ENCODE peak calls at places on chromosomes 11 and 22, in nine cellular contexts. One of them, this sample, is unnamed.
A peak's percentile ranks its signal among the peaks of the same experiment; 100 is the strongest.

GRCh38 chr11:85595285-85595884 is 31.8 kb downstream of the DLG2 start:
- DNase-seq in NCI-H1105 treated with DMSO at 0.1 percent for 48 hours: peak; percentile 61
- DNase-seq in GM19239: no peak
- DNase-seq in stimulated activated CD4-positive, alpha-beta T cell treated with anti-CD3 and anti-CD28 coated beads, Interleukin-4, amount 100 ng/mL, for 48 hours: no peak
- DNase-seq in breast epithelium: no peak
- DNase-seq in NCI-H1092 treated with DMSO at 0.1 percent for 48 hours: peak; percentile 49
- DNase-seq in EL: peak; percentile 54
- DNase-seq in CD4-positive, alpha-beta memory T cell: peak; percentile 63
- DNase-seq in stimulated activated CD8-positive, alpha-beta memory T cell treated with anti-CD3 and anti-CD28 coated beads, Interleukin-2, amount 100 ng/mL, for 1 hour: no peak
- DNase-seq in this sample: no peak

GRCh38 chr22:48488149-48488551 is 1339.5 kb downstream of the BRD1 start:
- DNase-seq in NCI-H1105 treated with DMSO at 0.1 percent for 48 hours: no peak
- DNase-seq in breast epithelium: peak; percentile 31
- DNase-seq in EL: no peak
- DNase-seq in stimulated activated CD4-positive, alpha-beta T cell treated with anti-CD3 and anti-CD28 coated beads, Interleukin-4, amount 100 ng/mL, for 48 hours: no peak
- DNase-seq in stimulated activated CD8-positive, alpha-beta memory T cell treated with anti-CD3 and anti-CD28 coated beads, Interleukin-2, amount 100 ng/mL, for 1 hour: no peak
- DNase-seq in GM19239: no peak
- DNase-seq in NCI-H1092 treated with DMSO at 0.1 percent for 48 hours: no peak
- DNase-seq in CD4-positive, alpha-beta memory T cell: no peak
- DNase-seq in this sample: no peak

GRCh38 chr11:827861-828167 is at the start of gene CRACR2B:
- DNase-seq in stimulated activated CD4-positive, alpha-beta T cell treated with anti-CD3 and anti-CD28 coated beads, Interleukin-4, amount 100 ng/mL, for 48 hours: no peak
- DNase-seq in GM19239: no peak
- DNase-seq in breast epithelium: no peak
- DNase-seq in NCI-H1092 treated with DMSO at 0.1 percent for 48 hours: no peak
- DNase-seq in CD4-positive, alpha-beta memory T cell: no peak
- DNase-seq in stimulated activated CD8-positive, alpha-beta memory T cell treated with anti-CD3 and anti-CD28 coated beads, Interleukin-2, amount 100 ng/mL, for 1 hour: no peak
- DNase-seq in EL: no peak
- DNase-seq in NCI-H1105 treated with DMSO at 0.1 percent for 48 hours: no peak
- DNase-seq in this sample: no peak

GRCh38 chr11:34208266-34209135 is 103.1 kb downstream of the NAT10 start:
- DNase-seq in NCI-H1092 treated with DMSO at 0.1 percent for 48 hours: no peak
- DNase-seq in breast epithelium: no peak
- DNase-seq in CD4-positive, alpha-beta memory T cell: no peak
- DNase-seq in stimulated activated CD4-positive, alpha-beta T cell treated with anti-CD3 and anti-CD28 coated beads, Interleukin-4, amount 100 ng/mL, for 48 hours: no peak
- DNase-seq in stimulated activated CD8-positive, alpha-beta memory T cell treated with anti-CD3 and anti-CD28 coated beads, Interleukin-2, amount 100 ng/mL, for 1 hour: no peak
- DNase-seq in GM19239: no peak
- DNase-seq in EL: peak; percentile 27
- DNase-seq in NCI-H1105 treated with DMSO at 0.1 percent for 48 hours: no peak
- DNase-seq in this sample: no peak

GRCh38 chr22:29633514-29634312 is 30.3 kb downstream of the NF2 start:
- DNase-seq in CD4-positive, alpha-beta memory T cell: no peak
- DNase-seq in stimulated activated CD8-positive, alpha-beta memory T cell treated with anti-CD3 and anti-CD28 coated beads, Interleukin-2, amount 100 ng/mL, for 1 hour: no peak
- DNase-seq in breast epithelium: no peak
- DNase-seq in stimulated activated CD4-positive, alpha-beta T cell treated with anti-CD3 and anti-CD28 coated beads, Interleukin-4, amount 100 ng/mL, for 48 hours: no peak
- DNase-seq in GM19239: no peak
- DNase-seq in EL: no peak
- DNase-seq in NCI-H1105 treated with DMSO at 0.1 percent for 48 hours: no peak
- DNase-seq in NCI-H1092 treated with DMSO at 0.1 percent for 48 hours: no peak
- DNase-seq in this sample: no peak

GRCh38 chr22:29157759-29158535 is 47.7 kb upstream of the EMID1 start:
- DNase-seq in GM19239: no peak
- DNase-seq in stimulated activated CD8-positive, alpha-beta memory T cell treated with anti-CD3 and anti-CD28 coated beads, Interleukin-2, amount 100 ng/mL, for 1 hour: no peak
- DNase-seq in stimulated activated CD4-positive, alpha-beta T cell treated with anti-CD3 and anti-CD28 coated beads, Interleukin-4, amount 100 ng/mL, for 48 hours: no peak
- DNase-seq in CD4-positive, alpha-beta memory T cell: no peak
- DNase-seq in NCI-H1105 treated with DMSO at 0.1 percent for 48 hours: no peak
- DNase-seq in EL: no peak
- DNase-seq in NCI-H1092 treated with DMSO at 0.1 percent for 48 hours: no peak
- DNase-seq in breast epithelium: no peak
- DNase-seq in this sample: no peak

GRCh38 chr11:17014774-17015638 is 792 bp upstream of the PLEKHA7 start:
- DNase-seq in NCI-H1105 treated with DMSO at 0.1 percent for 48 hours: peak; percentile 53
- DNase-seq in stimulated activated CD8-positive, alpha-beta memory T cell treated with anti-CD3 and anti-CD28 coated beads, Interleukin-2, amount 100 ng/mL, for 1 hour: no peak
- DNase-seq in GM19239: peak; percentile 67
- DNase-seq in CD4-positive, alpha-beta memory T cell: peak; percentile 36
- DNase-seq in breast epithelium: no peak
- DNase-seq in EL: peak; percentile 13
- DNase-seq in stimulated activated CD4-positive, alpha-beta T cell treated with anti-CD3 and anti-CD28 coated beads, Interleukin-4, amount 100 ng/mL, for 48 hours: no peak
- DNase-seq in NCI-H1092 treated with DMSO at 0.1 percent for 48 hours: peak; percentile 68
- DNase-seq in this sample: no peak

GRCh38 chr22:18091478-18091877 is 13.7 kb downstream of the PEX26 start:
- DNase-seq in GM19239: no peak
- DNase-seq in stimulated activated CD4-positive, alpha-beta T cell treated with anti-CD3 and anti-CD28 coated beads, Interleukin-4, amount 100 ng/mL, for 48 hours: no peak
- DNase-seq in NCI-H1105 treated with DMSO at 0.1 percent for 48 hours: no peak
- DNase-seq in CD4-positive, alpha-beta memory T cell: no peak
- DNase-seq in NCI-H1092 treated with DMSO at 0.1 percent for 48 hours: no peak
- DNase-seq in EL: no peak
- DNase-seq in breast epithelium: no peak
- DNase-seq in stimulated activated CD8-positive, alpha-beta memory T cell treated with anti-CD3 and anti-CD28 coated beads, Interleukin-2, amount 100 ng/mL, for 1 hour: no peak
- DNase-seq in this sample: no peak

GRCh38 chr22:44002324-44002723 is 21.8 kb upstream of the PARVB start:
- DNase-seq in GM19239: no peak
- DNase-seq in breast epithelium: no peak
- DNase-seq in NCI-H1105 treated with DMSO at 0.1 percent for 48 hours: no peak
- DNase-seq in CD4-positive, alpha-beta memory T cell: no peak
- DNase-seq in EL: no peak
- DNase-seq in NCI-H1092 treated with DMSO at 0.1 percent for 48 hours: no peak
- DNase-seq in stimulated activated CD8-positive, alpha-beta memory T cell treated with anti-CD3 and anti-CD28 coated beads, Interleukin-2, amount 100 ng/mL, for 1 hour: no peak
- DNase-seq in stimulated activated CD4-positive, alpha-beta T cell treated with anti-CD3 and anti-CD28 coated beads, Interleukin-4, amount 100 ng/mL, for 48 hours: no peak
- DNase-seq in this sample: no peak

GRCh38 chr22:40472579-40472978 is 102.2 kb downstream of the SGSM3 start:
- DNase-seq in NCI-H1105 treated with DMSO at 0.1 percent for 48 hours: no peak
- DNase-seq in NCI-H1092 treated with DMSO at 0.1 percent for 48 hours: no peak
- DNase-seq in stimulated activated CD8-positive, alpha-beta memory T cell treated with anti-CD3 and anti-CD28 coated beads, Interleukin-2, amount 100 ng/mL, for 1 hour: no peak
- DNase-seq in EL: no peak
- DNase-seq in CD4-positive, alpha-beta memory T cell: no peak
- DNase-seq in GM19239: no peak
- DNase-seq in breast epithelium: no peak
- DNase-seq in stimulated activated CD4-positive, alpha-beta T cell treated with anti-CD3 and anti-CD28 coated beads, Interleukin-4, amount 100 ng/mL, for 48 hours: no peak
- DNase-seq in this sample: no peak

GRCh38 chr11:67423466-67423865 is 4.8 kb upstream of the RPS6KB2 start:
- DNase-seq in EL: no peak
- DNase-seq in stimulated activated CD4-positive, alpha-beta T cell treated with anti-CD3 and anti-CD28 coated beads, Interleukin-4, amount 100 ng/mL, for 48 hours: no peak
- DNase-seq in stimulated activated CD8-positive, alpha-beta memory T cell treated with anti-CD3 and anti-CD28 coated beads, Interleukin-2, amount 100 ng/mL, for 1 hour: no peak
- DNase-seq in GM19239: no peak
- DNase-seq in breast epithelium: no peak
- DNase-seq in NCI-H1105 treated with DMSO at 0.1 percent for 48 hours: no peak
- DNase-seq in NCI-H1092 treated with DMSO at 0.1 percent for 48 hours: no peak
- DNase-seq in CD4-positive, alpha-beta memory T cell: no peak
- DNase-seq in this sample: no peak

GRCh38 chr11:64409278-64409677 is 50.3 kb downstream of the RPS6KA4 start:
- DNase-seq in CD4-positive, alpha-beta memory T cell: no peak
- DNase-seq in stimulated activated CD8-positive, alpha-beta memory T cell treated with anti-CD3 and anti-CD28 coated beads, Interleukin-2, amount 100 ng/mL, for 1 hour: no peak
- DNase-seq in NCI-H1105 treated with DMSO at 0.1 percent for 48 hours: no peak
- DNase-seq in GM19239: no peak
- DNase-seq in NCI-H1092 treated with DMSO at 0.1 percent for 48 hours: no peak
- DNase-seq in stimulated activated CD4-positive, alpha-beta T cell treated with anti-CD3 and anti-CD28 coated beads, Interleukin-4, amount 100 ng/mL, for 48 hours: no peak
- DNase-seq in breast epithelium: no peak
- DNase-seq in EL: no peak
- DNase-seq in this sample: no peak

GRCh38 chr11:3161720-3162409 is 3.2 kb downstream of the OSBPL5 start:
- DNase-seq in NCI-H1105 treated with DMSO at 0.1 percent for 48 hours: no peak
- DNase-seq in GM19239: no peak
- DNase-seq in stimulated activated CD4-positive, alpha-beta T cell treated with anti-CD3 and anti-CD28 coated beads, Interleukin-4, amount 100 ng/mL, for 48 hours: no peak
- DNase-seq in stimulated activated CD8-positive, alpha-beta memory T cell treated with anti-CD3 and anti-CD28 coated beads, Interleukin-2, amount 100 ng/mL, for 1 hour: no peak
- DNase-seq in CD4-positive, alpha-beta memory T cell: no peak
- DNase-seq in EL: no peak
- DNase-seq in NCI-H1092 treated with DMSO at 0.1 percent for 48 hours: no peak
- DNase-seq in breast epithelium: no peak
- DNase-seq in this sample: no peak

GRCh38 chr22:40855104-40855959 is 1.1 kb downstream of the ST13 start:
- DNase-seq in CD4-positive, alpha-beta memory T cell: peak; percentile 24
- DNase-seq in NCI-H1105 treated with DMSO at 0.1 percent for 48 hours: peak; percentile 48
- DNase-seq in breast epithelium: no peak
- DNase-seq in stimulated activated CD8-positive, alpha-beta memory T cell treated with anti-CD3 and anti-CD28 coated beads, Interleukin-2, amount 100 ng/mL, for 1 hour: no peak
- DNase-seq in NCI-H1092 treated with DMSO at 0.1 percent for 48 hours: peak; percentile 23
- DNase-seq in EL: peak; percentile 34
- DNase-seq in GM19239: no peak
- DNase-seq in stimulated activated CD4-positive, alpha-beta T cell treated with anti-CD3 and anti-CD28 coated beads, Interleukin-4, amount 100 ng/mL, for 48 hours: no peak
- DNase-seq in this sample: no peak

GRCh38 chr11:121416909-121417567 is 35.1 kb upstream of the SORL1 start:
- DNase-seq in breast epithelium: peak; percentile 77
- DNase-seq in CD4-positive, alpha-beta memory T cell: peak; percentile 64
- DNase-seq in EL: peak; percentile 62
- DNase-seq in stimulated activated CD4-positive, alpha-beta T cell treated with anti-CD3 and anti-CD28 coated beads, Interleukin-4, amount 100 ng/mL, for 48 hours: peak; percentile 27
- DNase-seq in stimulated activated CD8-positive, alpha-beta memory T cell treated with anti-CD3 and anti-CD28 coated beads, Interleukin-2, amount 100 ng/mL, for 1 hour: no peak
- DNase-seq in GM19239: no peak
- DNase-seq in NCI-H1092 treated with DMSO at 0.1 percent for 48 hours: no peak
- DNase-seq in NCI-H1105 treated with DMSO at 0.1 percent for 48 hours: peak; percentile 47
- DNase-seq in this sample: peak; percentile 73

GRCh38 chr11:48154162-48154561 is 62.4 kb upstream of the OR4B1 start:
- DNase-seq in stimulated activated CD8-positive, alpha-beta memory T cell treated with anti-CD3 and anti-CD28 coated beads, Interleukin-2, amount 100 ng/mL, for 1 hour: no peak
- DNase-seq in stimulated activated CD4-positive, alpha-beta T cell treated with anti-CD3 and anti-CD28 coated beads, Interleukin-4, amount 100 ng/mL, for 48 hours: no peak
- DNase-seq in CD4-positive, alpha-beta memory T cell: no peak
- DNase-seq in GM19239: no peak
- DNase-seq in breast epithelium: no peak
- DNase-seq in NCI-H1092 treated with DMSO at 0.1 percent for 48 hours: no peak
- DNase-seq in NCI-H1105 treated with DMSO at 0.1 percent for 48 hours: no peak
- DNase-seq in EL: peak; percentile 49
- DNase-seq in this sample: no peak

GRCh38 chr11:19076744-19077589 is 16.4 kb upstream of the MRGPRX2 start:
- DNase-seq in EL: peak; percentile 55
- DNase-seq in GM19239: peak; percentile 36
- DNase-seq in NCI-H1105 treated with DMSO at 0.1 percent for 48 hours: peak; percentile 49
- DNase-seq in stimulated activated CD8-positive, alpha-beta memory T cell treated with anti-CD3 and anti-CD28 coated beads, Interleukin-2, amount 100 ng/mL, for 1 hour: peak; percentile 28
- DNase-seq in breast epithelium: no peak
- DNase-seq in stimulated activated CD4-positive, alpha-beta T cell treated with anti-CD3 and anti-CD28 coated beads, Interleukin-4, amount 100 ng/mL, for 48 hours: peak; percentile 59
- DNase-seq in NCI-H1092 treated with DMSO at 0.1 percent for 48 hours: peak; percentile 49
- DNase-seq in CD4-positive, alpha-beta memory T cell: peak; percentile 34
- DNase-seq in this sample: no peak

GRCh38 chr22:25205847-25206246 is 6.2 kb downstream of the CRYBB3 start:
- DNase-seq in CD4-positive, alpha-beta memory T cell: no peak
- DNase-seq in GM19239: no peak
- DNase-seq in EL: no peak
- DNase-seq in stimulated activated CD4-positive, alpha-beta T cell treated with anti-CD3 and anti-CD28 coated beads, Interleukin-4, amount 100 ng/mL, for 48 hours: no peak
- DNase-seq in breast epithelium: no peak
- DNase-seq in stimulated activated CD8-positive, alpha-beta memory T cell treated with anti-CD3 and anti-CD28 coated beads, Interleukin-2, amount 100 ng/mL, for 1 hour: no peak
- DNase-seq in NCI-H1105 treated with DMSO at 0.1 percent for 48 hours: no peak
- DNase-seq in NCI-H1092 treated with DMSO at 0.1 percent for 48 hours: no peak
- DNase-seq in this sample: no peak

GRCh38 chr11:69326622-69327219 is 32.8 kb downstream of the MYEOV start:
- DNase-seq in GM19239: no peak
- DNase-seq in NCI-H1092 treated with DMSO at 0.1 percent for 48 hours: no peak
- DNase-seq in CD4-positive, alpha-beta memory T cell: no peak
- DNase-seq in breast epithelium: no peak
- DNase-seq in NCI-H1105 treated with DMSO at 0.1 percent for 48 hours: no peak
- DNase-seq in EL: no peak
- DNase-seq in stimulated activated CD4-positive, alpha-beta T cell treated with anti-CD3 and anti-CD28 coated beads, Interleukin-4, amount 100 ng/mL, for 48 hours: no peak
- DNase-seq in stimulated activated CD8-positive, alpha-beta memory T cell treated with anti-CD3 and anti-CD28 coated beads, Interleukin-2, amount 100 ng/mL, for 1 hour: no peak
- DNase-seq in this sample: no peak

GRCh38 chr11:120781486-120782120 is 242.3 kb upstream of the TBCEL start:
- DNase-seq in NCI-H1092 treated with DMSO at 0.1 percent for 48 hours: no peak
- DNase-seq in NCI-H1105 treated with DMSO at 0.1 percent for 48 hours: no peak
- DNase-seq in GM19239: no peak
- DNase-seq in CD4-positive, alpha-beta memory T cell: no peak
- DNase-seq in breast epithelium: no peak
- DNase-seq in stimulated activated CD4-positive, alpha-beta T cell treated with anti-CD3 and anti-CD28 coated beads, Interleukin-4, amount 100 ng/mL, for 48 hours: no peak
- DNase-seq in EL: no peak
- DNase-seq in stimulated activated CD8-positive, alpha-beta memory T cell treated with anti-CD3 and anti-CD28 coated beads, Interleukin-2, amount 100 ng/mL, for 1 hour: no peak
- DNase-seq in this sample: no peak

GRCh38 chr11:70067591-70068341 is 10.4 kb upstream of the ANO1 start:
- DNase-seq in CD4-positive, alpha-beta memory T cell: no peak
- DNase-seq in breast epithelium: no peak
- DNase-seq in stimulated activated CD4-positive, alpha-beta T cell treated with anti-CD3 and anti-CD28 coated beads, Interleukin-4, amount 100 ng/mL, for 48 hours: no peak
- DNase-seq in stimulated activated CD8-positive, alpha-beta memory T cell treated with anti-CD3 and anti-CD28 coated beads, Interleukin-2, amount 100 ng/mL, for 1 hour: no peak
- DNase-seq in NCI-H1092 treated with DMSO at 0.1 percent for 48 hours: peak; percentile 48
- DNase-seq in GM19239: no peak
- DNase-seq in EL: no peak
- DNase-seq in NCI-H1105 treated with DMSO at 0.1 percent for 48 hours: peak; percentile 30
- DNase-seq in this sample: no peak

GRCh38 chr22:19290400-19291217 is 910 bp downstream of the CLTCL1 start:
- DNase-seq in stimulated activated CD4-positive, alpha-beta T cell treated with anti-CD3 and anti-CD28 coated beads, Interleukin-4, amount 100 ng/mL, for 48 hours: no peak
- DNase-seq in CD4-positive, alpha-beta memory T cell: peak; percentile 16
- DNase-seq in GM19239: no peak
- DNase-seq in stimulated activated CD8-positive, alpha-beta memory T cell treated with anti-CD3 and anti-CD28 coated beads, Interleukin-2, amount 100 ng/mL, for 1 hour: no peak
- DNase-seq in NCI-H1105 treated with DMSO at 0.1 percent for 48 hours: no peak
- DNase-seq in NCI-H1092 treated with DMSO at 0.1 percent for 48 hours: peak; percentile 21
- DNase-seq in EL: peak; percentile 21
- DNase-seq in breast epithelium: no peak
- DNase-seq in this sample: no peak

GRCh38 chr11:97280347-97280746 is 890.5 kb downstream of the JRKL start:
- DNase-seq in NCI-H1105 treated with DMSO at 0.1 percent for 48 hours: no peak
- DNase-seq in stimulated activated CD4-positive, alpha-beta T cell treated with anti-CD3 and anti-CD28 coated beads, Interleukin-4, amount 100 ng/mL, for 48 hours: no peak
- DNase-seq in EL: no peak
- DNase-seq in breast epithelium: no peak
- DNase-seq in stimulated activated CD8-positive, alpha-beta memory T cell treated with anti-CD3 and anti-CD28 coated beads, Interleukin-2, amount 100 ng/mL, for 1 hour: no peak
- DNase-seq in NCI-H1092 treated with DMSO at 0.1 percent for 48 hours: no peak
- DNase-seq in GM19239: no peak
- DNase-seq in CD4-positive, alpha-beta memory T cell: no peak
- DNase-seq in this sample: no peak

GRCh38 chr11:59669611-59670009 is 773 bp upstream of the PATL1 start:
- DNase-seq in GM19239: peak; percentile 40
- DNase-seq in CD4-positive, alpha-beta memory T cell: no peak
- DNase-seq in stimulated activated CD4-positive, alpha-beta T cell treated with anti-CD3 and anti-CD28 coated beads, Interleukin-4, amount 100 ng/mL, for 48 hours: peak; percentile 12
- DNase-seq in NCI-H1092 treated with DMSO at 0.1 percent for 48 hours: no peak
- DNase-seq in breast epithelium: peak; percentile 55
- DNase-seq in stimulated activated CD8-positive, alpha-beta memory T cell treated with anti-CD3 and anti-CD28 coated beads, Interleukin-2, amount 100 ng/mL, for 1 hour: no peak
- DNase-seq in NCI-H1105 treated with DMSO at 0.1 percent for 48 hours: no peak
- DNase-seq in EL: peak; percentile 67
- DNase-seq in this sample: no peak

GRCh38 chr11:93481279-93481678 is 61.9 kb downstream of the SMCO4 start:
- DNase-seq in NCI-H1105 treated with DMSO at 0.1 percent for 48 hours: no peak
- DNase-seq in CD4-positive, alpha-beta memory T cell: no peak
- DNase-seq in EL: no peak
- DNase-seq in GM19239: no peak
- DNase-seq in stimulated activated CD8-positive, alpha-beta memory T cell treated with anti-CD3 and anti-CD28 coated beads, Interleukin-2, amount 100 ng/mL, for 1 hour: no peak
- DNase-seq in stimulated activated CD4-positive, alpha-beta T cell treated with anti-CD3 and anti-CD28 coated beads, Interleukin-4, amount 100 ng/mL, for 48 hours: no peak
- DNase-seq in NCI-H1092 treated with DMSO at 0.1 percent for 48 hours: no peak
- DNase-seq in breast epithelium: no peak
- DNase-seq in this sample: no peak

GRCh38 chr22:37681556-37682049 is 4.5 kb upstream of the NOL12 start:
- DNase-seq in CD4-positive, alpha-beta memory T cell: peak; percentile 70
- DNase-seq in NCI-H1092 treated with DMSO at 0.1 percent for 48 hours: peak; percentile 49
- DNase-seq in EL: peak; percentile 83
- DNase-seq in GM19239: peak; percentile 56
- DNase-seq in NCI-H1105 treated with DMSO at 0.1 percent for 48 hours: peak; percentile 26
- DNase-seq in stimulated activated CD8-positive, alpha-beta memory T cell treated with anti-CD3 and anti-CD28 coated beads, Interleukin-2, amount 100 ng/mL, for 1 hour: no peak
- DNase-seq in stimulated activated CD4-positive, alpha-beta T cell treated with anti-CD3 and anti-CD28 coated beads, Interleukin-4, amount 100 ng/mL, for 48 hours: peak; percentile 62
- DNase-seq in breast epithelium: peak; percentile 78
- DNase-seq in this sample: no peak

GRCh38 chr22:40044870-40045834 is 50.4 kb downstream of the FAM83F start:
- DNase-seq in stimulated activated CD4-positive, alpha-beta T cell treated with anti-CD3 and anti-CD28 coated beads, Interleukin-4, amount 100 ng/mL, for 48 hours: peak; percentile 58
- DNase-seq in breast epithelium: peak; percentile 54
- DNase-seq in stimulated activated CD8-positive, alpha-beta memory T cell treated with anti-CD3 and anti-CD28 coated beads, Interleukin-2, amount 100 ng/mL, for 1 hour: peak; percentile 55
- DNase-seq in GM19239: peak; percentile 46
- DNase-seq in EL: peak; percentile 29
- DNase-seq in NCI-H1092 treated with DMSO at 0.1 percent for 48 hours: peak; percentile 40
- DNase-seq in NCI-H1105 treated with DMSO at 0.1 percent for 48 hours: peak; percentile 27
- DNase-seq in CD4-positive, alpha-beta memory T cell: peak; percentile 77
- DNase-seq in this sample: no peak